ENCODE peak calls at places on chromosomes 2 and 18, in seven cellular contexts. R is H1, P is SK-N-SH, Z is mesenchymal stem cell, M is IMR-90, S is A549, Q is GM23248. E is an unnamed sample.

GRCh38 chr2:192288290-192288689 is 93.6 kb upstream of the TMEFF2 start:
- DNase-seq in M (no peak), Z (no peak), R (no peak), P (no peak), S (no peak), Q (peak; percentile 9), E (peak; percentile 17)

GRCh38 chr2:70995227-70995729 is 605 bp upstream of the TEX261 start:
- DNase-seq in S (peak; percentile 80), R (no peak), P (peak; percentile 72), M (peak; percentile 17), Q (peak; percentile 48), Z (peak; percentile 51), E (peak; percentile 21)

GRCh38 chr2:216571909-216572513 is 61.2 kb upstream of the IGFBP2 start:
- DNase-seq in Q (no peak), S (no peak), R (no peak), Z (no peak), P (no peak), M (no peak), E (no peak)

GRCh38 chr2:205527801-205528200 is 154.5 kb upstream of the NRP2 start:
- DNase-seq in M (peak; percentile 59), P (no peak), S (no peak), Z (no peak), R (no peak), Q (peak; percentile 51), E (no peak)

GRCh38 chr18:6219116-6219717 is 195.5 kb downstream of the L3MBTL4 start:
- DNase-seq in S (peak; percentile 2), P (peak; percentile 49), R (peak; percentile 76), Z (peak; percentile 42), M (peak; percentile 73), Q (peak; percentile 72), E (peak; percentile 68)

GRCh38 chr18:63238711-63239110 is 80.9 kb downstream of the BCL2 start:
- DNase-seq in R (peak; percentile 54), P (no peak), Z (no peak), Q (no peak), S (no peak), M (no peak), E (peak; percentile 17)

GRCh38 chr2:241391892-241392665 is 36.0 kb downstream of the FARP2 start:
- DNase-seq in Q (peak; percentile 60), R (peak; percentile 56), P (peak; percentile 17), M (peak; percentile 20), Z (peak; percentile 36), S (no peak), E (peak; percentile 9)

GRCh38 chr2:53233759-53234547 is 533.7 kb upstream of the CHAC2 start:
- DNase-seq in Z (no peak), P (no peak), Q (no peak), S (no peak), M (no peak), R (no peak), E (no peak)

DNA sequence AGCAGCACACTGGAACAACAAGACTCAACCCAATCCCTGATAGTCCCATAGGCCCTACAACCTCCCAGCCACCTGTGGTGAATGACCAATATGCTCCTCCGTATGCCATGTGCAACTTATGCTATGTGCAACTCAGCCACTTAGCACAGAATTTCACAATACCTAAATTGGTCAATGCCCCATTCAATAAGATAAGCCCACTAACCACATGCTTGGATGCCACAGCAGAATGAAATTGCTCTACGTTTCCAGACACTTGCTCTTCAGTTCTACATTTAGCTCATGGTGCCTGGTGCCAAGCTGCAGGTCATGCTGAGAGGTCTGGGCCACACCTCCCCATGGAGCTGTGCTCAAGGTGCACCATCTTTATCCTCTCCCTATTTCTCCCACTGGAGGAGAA is 159.8 kb downstream of the EN1 start:
- DNase-seq in R (no peak), P (no peak), Z (no peak), S (no peak), M (no peak), Q (no peak), E (no peak)
- H3K4me2 ChIP-seq in R (no peak overlapping the region), P (no peak overlapping the region), Z (no peak overlapping the region), S (no peak overlapping the region), M (no peak overlapping the region), Q (no peak overlapping the region), E (no peak overlapping the region)

GRCh38 chr2:74228772-74229171 is 30.4 kb downstream of the MTHFD2 start:
- DNase-seq in M (no peak), S (no peak), R (no peak), Z (no peak), Q (no peak), P (peak; percentile 6), E (no peak)

GRCh38 chr2:74227646-74228045 is 29.2 kb downstream of the MTHFD2 start:
- DNase-seq in Z (no peak), P (no peak), Q (no peak), S (no peak), M (no peak), R (no peak), E (no peak)

GRCh38 chr2:74223941-74224770 is 25.7 kb downstream of the MTHFD2 start:
- DNase-seq in P (no peak), M (peak; percentile 21), S (no peak), R (no peak), Z (no peak), Q (peak; percentile 63), E (no peak)

GRCh38 chr2:74225698-74226459 is 27.5 kb downstream of the MTHFD2 start:
- DNase-seq in S (no peak), M (no peak), Z (no peak), Q (no peak), R (no peak), P (no peak), E (no peak)

GRCh38 chr2:74226648-74227213 is 28.3 kb downstream of the MTHFD2 start:
- DNase-seq in R (no peak), Z (no peak), S (no peak), P (no peak), Q (peak; percentile 16), M (no peak), E (no peak)
- H3K4me2 ChIP-seq in R (no peak overlapping the region), Z (no peak overlapping the region), S (no peak overlapping the region), P (no peak overlapping the region), Q (no peak overlapping the region), M (no peak overlapping the region), E (no peak overlapping the region)

GRCh38 chr18:65919018-65919417 is 168.2 kb downstream of the CDH7 start:
- DNase-seq in R (no peak), S (no peak), M (no peak), P (no peak), Q (no peak), Z (no peak), E (no peak)
- H3K4me2 ChIP-seq in R (no peak overlapping the region), S (no peak overlapping the region), M (no peak overlapping the region), P (no peak overlapping the region), Q (no peak overlapping the region), Z (no peak overlapping the region), E (no peak overlapping the region)

GRCh38 chr2:234536218-234536989 is 39.5 kb upstream of the ARL4C start:
- DNase-seq in S (no peak), Q (no peak), M (no peak), P (peak; percentile 69), R (no peak), Z (no peak), E (no peak)

GRCh38 chr2:234534515-234534914 is 37.6 kb upstream of the ARL4C start:
- DNase-seq in P (no peak), R (no peak), S (no peak), Z (no peak), Q (no peak), M (no peak), E (no peak)

GRCh38 chr2:234533631-234534030 is 36.8 kb upstream of the ARL4C start:
- DNase-seq in P (peak; percentile 63), Z (no peak), Q (no peak), S (no peak), M (no peak), R (no peak), E (no peak)

GRCh38 chr2:234535359-234535758 is 38.5 kb upstream of the ARL4C start:
- DNase-seq in S (no peak), Q (no peak), P (no peak), Z (no peak), R (no peak), M (no peak), E (no peak)

DNA sequence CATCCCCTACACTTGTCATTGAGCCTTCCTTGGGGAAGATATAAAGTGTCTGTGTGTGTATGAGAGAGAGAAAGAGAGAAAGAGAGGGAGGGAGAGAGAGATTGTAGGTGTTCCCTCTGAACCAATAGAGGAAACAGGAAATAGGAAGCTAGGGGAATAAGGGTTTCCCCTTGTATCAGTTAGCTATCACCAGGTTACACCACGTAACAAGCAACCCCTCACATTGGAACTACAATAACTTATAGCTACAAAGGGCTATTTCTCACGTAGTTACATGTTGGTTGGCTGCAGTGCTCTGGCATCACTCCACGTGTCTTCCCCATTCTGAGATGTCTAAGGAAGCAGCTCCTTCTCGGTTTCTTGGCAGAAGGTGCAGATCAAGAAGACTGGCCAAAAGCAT is 41.0 kb upstream of the ARL4C start:
- DNase-seq in Z (no peak), M (no peak), S (no peak), P (no peak), R (no peak), Q (no peak), E (no peak)
- H3K4me2 ChIP-seq in Z (no peak overlapping the region), M (no peak overlapping the region), S (no peak overlapping the region), P (no peak overlapping the region), R (no peak overlapping the region), Q (no peak overlapping the region), E (no peak overlapping the region)

GRCh38 chr2:231571810-231572209 is 20.9 kb upstream of the TEX44 start:
- DNase-seq in Q (no peak), S (no peak), P (no peak), Z (no peak), R (no peak), M (no peak), E (no peak)
- H3K4me2 ChIP-seq in Q (no peak overlapping the region), S (no peak overlapping the region), P (no peak overlapping the region), Z (no peak overlapping the region), R (peak overlapping the region; percentile 24), M (no peak overlapping the region), E (no peak overlapping the region)

GRCh38 chr2:62284471-62284870 is 88.6 kb downstream of the B3GNT2 start:
- DNase-seq in R (no peak), Q (no peak), P (no peak), S (no peak), M (no peak), Z (no peak), E (no peak)

GRCh38 chr2:62284980-62285379 is 89.1 kb downstream of the B3GNT2 start:
- DNase-seq in S (no peak), M (no peak), P (no peak), R (no peak), Q (no peak), Z (no peak), E (no peak)

GRCh38 chr2:62286089-62286785 is 90.3 kb downstream of the B3GNT2 start:
- DNase-seq in R (no peak), M (no peak), Q (no peak), S (no peak), P (no peak), Z (no peak), E (no peak)

GRCh38 chr2:62287895-62288589 is 92.1 kb downstream of the B3GNT2 start:
- DNase-seq in R (no peak), P (peak; percentile 81), Q (peak; percentile 58), S (no peak), Z (peak; percentile 22), M (no peak), E (no peak)

DNA sequence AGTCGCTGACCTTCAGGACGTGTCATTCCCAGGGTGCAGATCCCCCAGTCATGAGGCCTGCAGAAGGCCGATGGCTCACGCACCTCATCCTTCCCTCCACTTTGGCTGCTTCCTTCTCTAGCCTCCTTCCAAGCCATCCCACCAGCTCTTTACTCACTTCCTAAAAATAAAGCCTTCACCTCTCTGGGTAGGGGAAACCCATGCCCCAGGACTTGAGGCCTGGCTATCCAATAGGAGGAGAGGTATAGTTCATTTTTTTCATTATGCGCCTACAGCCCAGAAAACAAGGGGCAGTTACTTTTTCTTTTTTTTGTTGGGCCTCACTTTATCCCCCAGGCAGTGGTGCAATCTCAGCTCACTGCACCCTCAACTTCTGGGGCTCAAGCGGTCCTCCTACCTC is 91.4 kb downstream of the B3GNT2 start:
- DNase-seq in M (no peak), P (no peak), S (no peak), R (no peak), Z (no peak), Q (no peak), E (no peak)
- H3K4me2 ChIP-seq in M (no peak overlapping the region), P (no peak overlapping the region), S (no peak overlapping the region), R (no peak overlapping the region), Z (no peak overlapping the region), Q (no peak overlapping the region), E (no peak overlapping the region)

E was measured in neuronal stem cell.